ENCODE peak calls at places on chromosomes 16 and 17, in four cellular contexts. L is AG04450, Z is HCT116, F is fibroblast of lung. R is an unnamed sample.

GRCh38 chr16:10333321-10334032 is 52.4 kb upstream of the ATF7IP2 start:
- DNase-seq in Z (no peak), F (no peak), L (no peak), R (no peak)

GRCh38 chr17:10193632-10194031 is 4.8 kb downstream of the GAS7 start:
- DNase-seq in Z (no peak), L (no peak), F (no peak), R (no peak)

GRCh38 chr16:73196670-73197069 is 148.7 kb upstream of the ZFHX3 start:
- DNase-seq in Z (peak), L (no peak), F (peak), R (peak)

GRCh38 chr17:61380217-61380835 is 19.3 kb upstream of the TBX2 start:
- DNase-seq in L (no peak), F (no peak), Z (no peak), R (no peak)

GRCh38 chr16:35795361-35796029 is 2336.1 kb downstream of the TP53TG3F start:
- DNase-seq in Z (no peak), L (no peak), F (no peak), R (no peak)

GRCh38 chr17:1597861-1598342 is 30.7 kb downstream of the SLC43A2 start:
- DNase-seq in F (no peak), Z (no peak), L (no peak), R (no peak)

GRCh38 chr16:14069818-14070217 is 1.3 kb upstream of the MRTFB start:
- DNase-seq in L (no peak), F (no peak), Z (no peak), R (no peak)

GRCh38 chr16:30761427-30761927 is 385 bp downstream of the CFAP119 start:
- DNase-seq in F (peak), L (no peak), Z (no peak), R (no peak)

GRCh38 chr17:74526681-74527080 is 4.6 kb downstream of the CD300LB start:
- DNase-seq in Z (no peak), F (no peak), L (no peak), R (no peak)

GRCh38 chr16:55944377-55944802 is 69.2 kb upstream of the CES5A start:
- DNase-seq in L (peak), Z (peak), F (peak), R (peak)

GRCh38 chr16:84065536-84066132 is 23.0 kb upstream of the SLC38A8 start:
- DNase-seq in F (peak), Z (peak), L (peak), R (no peak)

DNA sequence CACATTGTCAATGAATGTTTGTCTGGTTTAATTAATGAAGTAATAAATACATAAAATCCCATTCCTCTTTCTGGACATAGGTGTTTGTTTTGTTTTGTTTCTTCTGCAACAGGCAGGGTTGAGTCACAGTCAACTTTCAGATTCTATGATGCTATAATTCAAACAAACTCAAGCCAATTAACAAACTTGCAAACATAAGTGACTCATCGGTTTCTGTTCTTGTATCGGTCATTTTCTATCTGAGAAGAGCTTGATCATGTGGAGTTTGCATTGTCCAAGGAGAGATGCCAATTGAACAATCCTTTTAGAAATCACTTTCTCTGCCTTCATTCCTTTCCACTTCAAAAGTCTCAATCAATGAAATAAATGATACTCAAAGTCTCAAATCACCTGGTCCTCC is 294.2 kb upstream of the C16orf82 start:
- DNase-seq in Z (no peak), L (no peak), F (no peak), R (no peak)
- TF ChIP-seq CTCF in Z (no peak), L (no peak), F (no peak), R (no peak)

DNA sequence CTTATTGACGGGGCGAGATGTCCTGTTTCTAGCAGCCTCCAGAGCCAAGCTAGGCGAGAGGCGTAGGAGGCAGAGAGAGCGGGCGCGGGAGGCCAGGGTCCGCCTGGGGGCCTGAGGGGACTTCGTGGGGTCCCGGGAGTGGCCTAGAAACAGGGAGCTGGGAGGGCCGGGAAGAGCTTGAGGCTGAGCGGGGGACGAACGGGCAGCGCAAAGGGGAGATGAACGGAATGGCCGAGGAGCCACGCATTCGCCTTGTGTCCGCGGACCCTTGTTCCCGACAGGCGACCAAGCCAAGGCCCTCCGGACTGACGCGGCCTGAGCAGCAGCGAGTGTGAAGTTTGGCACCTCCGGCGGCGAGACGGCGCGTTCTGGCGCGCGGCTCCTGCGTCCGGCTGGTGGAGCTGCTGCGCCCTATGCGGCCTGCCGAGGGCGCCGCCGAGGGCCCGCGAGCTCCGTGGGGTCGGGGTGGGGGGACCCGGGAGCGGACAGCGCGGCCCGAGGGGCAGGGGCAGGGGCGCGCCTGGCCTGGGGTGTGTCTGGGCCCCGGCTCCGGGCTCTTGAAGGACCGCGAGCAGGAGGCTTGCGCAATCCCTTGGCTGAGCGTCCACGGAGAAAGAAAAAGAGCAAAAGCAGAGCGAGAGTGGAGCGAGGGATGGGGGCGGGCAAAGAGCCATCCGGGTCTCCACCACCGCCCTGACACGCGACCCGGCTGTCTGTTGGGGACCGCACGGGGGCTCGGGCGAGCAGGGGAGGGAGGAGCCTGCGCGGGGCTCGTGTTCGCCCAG is 1.2 kb upstream of the CBX4 start:
- DNase-seq in Z (no peak), F (peak), L (no peak), R (no peak)
- H3K4me3 ChIP-seq in Z (peak), F (no peak), L (peak), R (peak)

DNA sequence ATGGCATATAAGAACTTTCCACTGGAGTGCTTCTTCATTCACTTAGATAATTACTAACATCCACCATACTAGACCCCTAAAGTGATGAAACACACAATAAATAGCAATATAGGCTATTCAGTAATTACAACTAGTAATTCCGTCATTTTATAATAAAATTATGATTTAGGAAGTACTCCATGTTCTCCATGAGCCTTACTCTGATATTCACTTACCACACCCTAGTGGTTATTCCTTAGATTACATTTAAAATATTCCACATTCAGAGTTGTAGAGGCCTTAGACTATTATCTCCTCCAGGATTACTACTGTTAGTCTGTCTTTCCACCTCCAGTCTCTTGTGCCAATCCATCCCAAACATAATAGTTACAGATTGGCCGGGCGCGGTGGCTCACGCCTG is 62.4 kb downstream of the STH start:
- DNase-seq in L (no peak), F (peak), Z (peak), R (no peak)
- TF ChIP-seq CTCF in L (peak), F (no peak), Z (peak), R (peak)

DNA sequence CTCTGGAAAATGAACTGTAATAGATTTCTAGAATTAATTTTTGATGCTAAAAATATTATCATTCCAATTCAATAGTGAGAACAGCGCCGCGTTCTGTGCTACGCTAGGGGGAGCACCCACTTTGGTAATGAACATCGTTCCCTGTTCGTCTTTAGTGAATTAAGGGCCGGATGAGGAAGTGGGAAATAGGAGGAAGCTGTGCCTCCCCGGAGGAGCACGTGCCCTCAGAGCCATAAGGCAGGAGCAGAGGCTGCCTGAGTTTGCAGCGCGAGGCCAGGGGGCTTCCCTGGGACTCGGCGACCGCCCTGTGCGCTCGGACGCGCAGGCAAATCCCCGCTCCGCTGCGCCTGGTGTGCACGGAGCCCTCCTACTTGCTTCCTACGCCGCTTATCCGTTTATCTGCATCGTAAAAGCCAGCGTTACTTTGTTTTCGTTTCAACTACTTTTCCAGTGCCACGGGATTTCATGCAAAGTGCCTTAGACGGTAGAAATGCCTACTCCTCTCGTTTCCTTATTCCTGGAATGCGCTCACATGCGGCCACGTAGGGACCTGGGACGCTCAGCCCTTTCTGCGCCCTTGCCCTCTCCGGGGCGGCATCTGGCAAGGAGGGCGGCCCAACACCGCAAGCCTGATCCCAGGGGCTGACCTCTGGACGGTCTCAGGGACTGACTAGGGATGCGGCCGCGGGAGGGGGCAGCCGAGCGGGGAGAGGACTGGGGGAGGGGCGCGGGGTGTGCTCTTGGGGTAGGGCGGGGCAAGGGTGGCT is 76.4 kb downstream of the KCNJ12 start:
- DNase-seq in L (peak), Z (peak), F (peak), R (no peak)
- H3K4me3 ChIP-seq in L (peak), Z (no peak), F (no peak), R (no peak)

DNA sequence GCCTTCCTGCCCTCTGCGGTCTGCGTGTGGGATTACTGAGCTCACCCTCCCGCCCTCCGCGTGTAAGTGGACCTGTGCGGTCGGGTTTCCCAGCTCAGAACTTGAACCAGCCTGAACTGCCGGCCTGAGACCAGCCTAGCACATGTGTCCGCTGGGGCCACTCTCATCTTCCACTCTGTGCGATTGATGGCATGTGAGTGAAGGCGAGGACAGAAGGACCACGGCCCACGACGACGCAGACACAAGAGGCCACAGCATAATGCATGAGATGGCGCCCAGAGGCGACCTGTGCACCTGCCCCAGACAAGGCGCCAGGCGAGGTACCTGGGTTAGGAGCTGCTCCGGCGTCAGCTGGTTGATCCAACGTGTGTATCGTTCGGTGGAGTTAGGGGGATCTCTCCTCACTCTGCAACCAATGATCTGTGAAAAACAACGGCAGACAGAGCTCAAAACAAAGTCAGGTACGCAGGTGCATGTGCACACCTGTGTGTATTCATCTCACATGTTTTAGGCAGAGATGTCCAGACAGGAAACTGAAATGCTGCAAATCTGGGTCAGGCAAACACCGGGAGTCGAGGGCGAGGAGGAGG is 74.5 kb upstream of the METRNL start:
- DNase-seq in Z (no peak), F (no peak), L (no peak), R (no peak)
- TF ChIP-seq CTCF in Z (no peak), F (no peak), L (no peak), R (no peak)

DNA sequence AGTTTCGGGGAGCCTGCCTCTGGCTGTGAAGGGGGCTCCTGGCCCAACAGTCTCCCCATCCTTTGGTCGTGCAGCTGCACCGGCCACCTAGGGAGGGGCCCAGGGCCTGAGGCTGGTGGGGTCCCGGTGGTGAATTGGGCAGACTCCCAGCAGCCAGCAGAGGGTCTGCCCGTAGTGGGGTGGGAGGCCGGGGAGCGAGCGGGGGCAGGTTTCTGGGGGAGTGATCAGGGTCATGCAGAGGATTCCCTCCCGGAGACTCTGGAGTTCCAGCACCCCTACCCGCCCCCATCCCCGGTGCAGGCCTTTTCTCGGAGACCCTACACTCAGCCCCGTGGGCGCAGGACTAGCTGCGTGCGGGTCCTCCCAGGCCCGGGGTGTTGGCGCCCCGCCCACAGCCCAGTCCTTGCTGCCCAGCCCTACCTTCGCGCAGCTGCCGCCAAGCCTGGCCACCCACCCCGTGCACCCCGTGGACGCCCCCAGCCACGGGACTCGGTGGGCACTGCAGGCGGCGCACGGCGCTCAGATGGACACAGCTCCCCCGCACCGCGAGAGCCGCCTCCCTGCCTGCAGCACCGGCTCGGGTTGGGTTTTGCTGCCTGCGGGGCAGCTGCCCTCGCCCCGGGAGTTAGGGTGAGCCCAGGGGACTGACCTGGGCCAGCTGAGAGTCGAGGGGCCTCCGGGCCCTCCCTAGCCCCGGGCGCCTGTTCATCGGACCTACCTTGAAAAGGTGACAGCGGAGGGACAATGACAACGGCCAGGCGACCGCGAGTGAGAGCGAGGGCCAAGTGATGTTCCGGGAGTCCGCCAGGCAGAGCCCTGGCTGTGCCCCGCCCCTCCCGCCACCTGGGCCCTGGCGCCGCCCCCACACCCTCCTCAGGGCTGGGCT is at the start of gene GNG13:
- DNase-seq in Z (no peak), F (no peak), L (no peak), R (no peak)
- H3K4me3 ChIP-seq in Z (peak), F (no peak), L (no peak), R (peak)

DNA sequence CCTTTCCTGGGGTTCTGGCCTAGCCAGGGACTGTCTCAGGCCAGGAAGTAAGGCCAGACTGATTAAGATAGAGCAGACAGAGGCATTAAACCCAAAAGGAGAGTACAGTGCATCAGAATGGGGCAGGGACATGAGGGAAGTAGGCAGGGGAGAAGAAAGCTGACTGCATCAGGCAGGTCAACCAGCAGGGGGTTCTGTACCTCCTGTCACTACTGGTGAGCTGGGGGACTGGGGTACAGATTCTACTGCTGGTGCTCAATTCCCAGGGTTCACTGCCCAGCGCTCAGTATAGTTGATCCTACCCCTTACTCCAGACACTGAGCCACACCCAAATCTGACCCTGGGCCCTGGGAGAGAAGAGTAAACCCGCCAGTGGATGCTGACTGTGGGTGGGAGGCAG is 12.9 kb upstream of the MTMR4 start:
- DNase-seq in F (no peak), Z (no peak), L (no peak), R (no peak)
- TF ChIP-seq CTCF in F (no peak), Z (no peak), L (peak), R (no peak)

GRCh38 chr16:23506606-23506994 is 3.7 kb downstream of the GGA2 start:
- DNase-seq in L (no peak), Z (no peak), F (no peak), R (no peak)
- H3K4me3 ChIP-seq in L (no peak), Z (no peak), F (no peak), R (no peak)

GRCh38 chr16:81779540-81780320 is 639 bp downstream of the PLCG2 start:
- DNase-seq in L (no peak), Z (no peak), F (no peak), R (no peak)
- TF ChIP-seq CTCF in L (no peak), Z (no peak), F (no peak), R (no peak)

GRCh38 chr17:7011942-7012254 is 526 bp upstream of the RNASEK start:
- DNase-seq in F (no peak), Z (no peak), L (no peak), R (no peak)

GRCh38 chr17:7010523-7010922 is 1.9 kb upstream of the RNASEK start:
- DNase-seq in F (no peak), L (no peak), Z (no peak), R (no peak)

GRCh38 chr17:7014995-7015586 is 2.7 kb downstream of the RNASEK start:
- DNase-seq in F (peak), L (no peak), Z (no peak), R (no peak)

GRCh38 chr17:7014261-7014994 is 2.0 kb downstream of the RNASEK start:
- DNase-seq in Z (peak), F (peak), L (peak), R (no peak)

DNA sequence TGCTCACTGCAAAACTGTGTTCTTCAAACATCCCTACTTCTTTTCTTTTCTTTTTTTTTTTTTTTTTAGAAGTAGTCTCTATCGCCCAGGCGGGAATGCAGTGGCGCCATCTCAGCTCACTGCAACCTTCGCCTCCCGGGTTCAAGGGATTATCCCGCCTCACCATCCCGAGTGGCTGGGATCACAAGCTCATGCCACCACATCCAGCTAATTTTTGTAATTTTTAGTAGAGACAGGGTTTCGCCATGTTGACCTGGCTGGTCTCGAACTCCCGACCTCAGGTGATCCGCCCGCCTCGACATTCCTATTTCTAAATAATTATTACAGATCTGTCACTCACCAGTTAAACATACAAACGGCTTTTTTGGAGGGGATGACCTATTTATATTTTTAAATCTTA is 1.0 kb upstream of the RNASEK start:
- DNase-seq in Z (no peak), F (no peak), L (no peak), R (no peak)
- H3K4me3 ChIP-seq in Z (peak), F (peak), L (peak), R (peak)